ENCODE peak calls at places on chromosome 12, in four cellular contexts. One of them, this sample, is unnamed.

GRCh38 chr12:21962236-21962635 is 21.0 kb upstream of the ABCC9 start:
- DNase-seq in germinal center: no peak
- DNase-seq in activated naive CD4-positive, alpha-beta T cell treated with anti-CD3 and anti-CD28 coated beads, Interleukin-2, amount 10 ng/mL, durations not matched to agents 7 days and 5 days: no peak
- DNase-seq in type B pancreatic cell: no peak
- DNase-seq in this sample: no peak

GRCh38 chr12:92596388-92596787 is 106.4 kb upstream of the PLEKHG7 start:
- DNase-seq in germinal center: no peak
- DNase-seq in activated naive CD4-positive, alpha-beta T cell treated with anti-CD3 and anti-CD28 coated beads, Interleukin-2, amount 10 ng/mL, durations not matched to agents 7 days and 5 days: no peak
- DNase-seq in type B pancreatic cell: no peak
- DNase-seq in this sample: no peak

GRCh38 chr12:27081668-27082091 is 698 bp downstream of the C12orf71 start:
- DNase-seq in germinal center: no peak
- DNase-seq in activated naive CD4-positive, alpha-beta T cell treated with anti-CD3 and anti-CD28 coated beads, Interleukin-2, amount 10 ng/mL, durations not matched to agents 7 days and 5 days: no peak
- DNase-seq in type B pancreatic cell: no peak
- DNase-seq in this sample: no peak

GRCh38 chr12:29288031-29288430 is 92.9 kb downstream of the ERGIC2 start:
- DNase-seq in germinal center: no peak
- DNase-seq in activated naive CD4-positive, alpha-beta T cell treated with anti-CD3 and anti-CD28 coated beads, Interleukin-2, amount 10 ng/mL, durations not matched to agents 7 days and 5 days: no peak
- DNase-seq in type B pancreatic cell: no peak
- DNase-seq in this sample: no peak

GRCh38 chr12:43501705-43502104 is 50.3 kb downstream of the ADAMTS20 start:
- DNase-seq in germinal center: peak
- DNase-seq in activated naive CD4-positive, alpha-beta T cell treated with anti-CD3 and anti-CD28 coated beads, Interleukin-2, amount 10 ng/mL, durations not matched to agents 7 days and 5 days: no peak
- DNase-seq in type B pancreatic cell: no peak
- DNase-seq in this sample: peak

GRCh38 chr12:104109446-104110271 is 28.4 kb downstream of the NFYB start:
- DNase-seq in germinal center: no peak
- DNase-seq in activated naive CD4-positive, alpha-beta T cell treated with anti-CD3 and anti-CD28 coated beads, Interleukin-2, amount 10 ng/mL, durations not matched to agents 7 days and 5 days: no peak
- DNase-seq in type B pancreatic cell: no peak
- DNase-seq in this sample: no peak

GRCh38 chr12:13189254-13189653 is 7.3 kb upstream of the EMP1 start:
- DNase-seq in germinal center: no peak
- DNase-seq in activated naive CD4-positive, alpha-beta T cell treated with anti-CD3 and anti-CD28 coated beads, Interleukin-2, amount 10 ng/mL, durations not matched to agents 7 days and 5 days: no peak
- DNase-seq in type B pancreatic cell: no peak
- DNase-seq in this sample: no peak

GRCh38 chr12:15584366-15585041 is 204.7 kb downstream of the EPS8 start:
- DNase-seq in germinal center: peak
- DNase-seq in activated naive CD4-positive, alpha-beta T cell treated with anti-CD3 and anti-CD28 coated beads, Interleukin-2, amount 10 ng/mL, durations not matched to agents 7 days and 5 days: peak
- DNase-seq in type B pancreatic cell: no peak
- DNase-seq in this sample: peak

GRCh38 chr12:83634726-83635267 is 948.1 kb downstream of the TMTC2 start:
- DNase-seq in germinal center: no peak
- DNase-seq in activated naive CD4-positive, alpha-beta T cell treated with anti-CD3 and anti-CD28 coated beads, Interleukin-2, amount 10 ng/mL, durations not matched to agents 7 days and 5 days: no peak
- DNase-seq in type B pancreatic cell: no peak
- DNase-seq in this sample: no peak

GRCh38 chr12:119843100-119843499 is 34.0 kb downstream of the CIT start:
- DNase-seq in germinal center: no peak
- DNase-seq in activated naive CD4-positive, alpha-beta T cell treated with anti-CD3 and anti-CD28 coated beads, Interleukin-2, amount 10 ng/mL, durations not matched to agents 7 days and 5 days: no peak
- DNase-seq in type B pancreatic cell: no peak
- DNase-seq in this sample: no peak

GRCh38 chr12:122841544-122842321 is 6.5 kb downstream of the HIP1R start:
- DNase-seq in germinal center: no peak
- DNase-seq in activated naive CD4-positive, alpha-beta T cell treated with anti-CD3 and anti-CD28 coated beads, Interleukin-2, amount 10 ng/mL, durations not matched to agents 7 days and 5 days: no peak
- DNase-seq in type B pancreatic cell: no peak
- DNase-seq in this sample: no peak